ENCODE peak calls at places on chromosomes 7 and 10, in nine cellular contexts. I is CD8-positive, alpha-beta memory T cell; K is NCI-H1092 treated with DMSO at 0.1 percent for 48 hours; O is RWPE1; T is astrocyte of the spinal cord; D is NCI-H69; C is H7; Q is left lobe of liver; H is stimulated activated CD4-positive, alpha-beta T cell treated with anti-CD3 and anti-CD28 coated beads, Interleukin-15, amount 100 ng/mL, for 1 hour. M is an unnamed sample.

GRCh38 chr7:128879939-128880746 is 17.5 kb downstream of the ATP6V1F start:
- DNase-seq in I (no peak), K (peak; percentile 62), O (peak; percentile 55), T (peak; percentile 51), D (peak; percentile 86), C (peak; percentile 98), Q (peak; percentile 70), H (no peak), M (no peak)

GRCh38 chr10:78859266-78859665 is 209.5 kb upstream of the ZMIZ1 start:
- DNase-seq in I (no peak), K (no peak), O (no peak), T (no peak), D (no peak), C (no peak), Q (no peak), H (no peak), M (no peak)

GRCh38 chr7:134419875-134420274 is 39.0 kb downstream of the AKR1B1 start:
- DNase-seq in I (no peak), K (no peak), O (no peak), T (no peak), D (peak; percentile 16), C (no peak), Q (no peak), H (no peak), M (no peak)

GRCh38 chr7:92608380-92609322 is 18.5 kb upstream of the FAM133B start:
- DNase-seq in I (no peak), K (no peak), O (no peak), T (no peak), D (peak; percentile 94), C (peak; percentile 80), Q (peak; percentile 78), H (no peak), M (no peak)

GRCh38 chr10:86061301-86061873 is 305.2 kb downstream of the GRID1 start:
- DNase-seq in I (no peak), K (no peak), O (no peak), T (no peak), D (no peak), C (no peak), Q (no peak), H (no peak), M (no peak)

GRCh38 chr7:74256446-74257408 is 2.5 kb upstream of the RFC2 start:
- DNase-seq in I (no peak), K (no peak), O (no peak), T (peak; percentile 89), D (no peak), C (no peak), Q (no peak), H (no peak), M (no peak)

GRCh38 chr7:33804261-33804660 is 101.1 kb upstream of the BMPER start:
- DNase-seq in I (no peak), K (no peak), O (no peak), T (no peak), D (no peak), C (no peak), Q (no peak), H (no peak), M (no peak)

GRCh38 chr7:124700655-124701054 is 64.9 kb downstream of the GPR37 start:
- DNase-seq in I (no peak), K (no peak), O (peak; percentile 4), T (peak; percentile 11), D (peak; percentile 26), C (no peak), Q (no peak), H (no peak), M (no peak)

GRCh38 chr10:80540644-80541143 is 3.0 kb downstream of the SH2D4B start:
- DNase-seq in I (no peak), K (no peak), O (no peak), T (no peak), D (no peak), C (no peak), Q (peak; percentile 35), H (no peak), M (no peak)

GRCh38 chr10:103800789-103801540 is 54.4 kb downstream of the SH3PXD2A start:
- DNase-seq in I (peak; percentile 27), K (no peak), O (no peak), T (no peak), D (peak; percentile 80), C (no peak), Q (no peak), H (peak; percentile 9), M (no peak)

GRCh38 chr7:148547946-148548345 is 42.6 kb upstream of the C7orf33 start:
- DNase-seq in I (no peak), K (no peak), O (no peak), T (no peak), D (no peak), C (no peak), Q (no peak), H (no peak), M (no peak)

GRCh38 chr7:7746419-7746818 is 28.0 kb upstream of the RPA3 start:
- DNase-seq in I (no peak), K (peak; percentile 72), O (no peak), T (no peak), D (peak; percentile 80), C (no peak), Q (no peak), H (no peak), M (no peak)

GRCh38 chr7:121797283-121798037 is 75.5 kb upstream of the PTPRZ1 start:
- DNase-seq in I (no peak), K (no peak), O (peak; percentile 9), T (peak; percentile 79), D (peak; percentile 57), C (peak; percentile 4), Q (no peak), H (no peak), M (no peak)

GRCh38 chr7:47627580-47628283 is 45.8 kb upstream of the TNS3 start:
- DNase-seq in I (no peak), K (no peak), O (no peak), T (no peak), D (no peak), C (no peak), Q (no peak), H (no peak), M (no peak)

GRCh38 chr7:137091396-137091795 is 222.9 kb downstream of the CHRM2 start:
- DNase-seq in I (no peak), K (peak; percentile 58), O (no peak), T (peak; percentile 42), D (peak; percentile 20), C (peak; percentile 44), Q (no peak), H (no peak), M (no peak)

GRCh38 chr10:107520348-107520747 is 355.8 kb upstream of the SORCS1 start:
- DNase-seq in I (no peak), K (no peak), O (no peak), T (no peak), D (no peak), C (no peak), Q (no peak), H (no peak), M (no peak)

GRCh38 chr7:159016591-159016990 is 128.1 kb downstream of the VIPR2 start:
- DNase-seq in I (no peak), K (no peak), O (no peak), T (no peak), D (no peak), C (no peak), Q (no peak), H (no peak), M (no peak)

GRCh38 chr10:1712944-1713671 is 24.2 kb downstream of the ADARB2 start:
- DNase-seq in I (no peak), K (no peak), O (no peak), T (no peak), D (no peak), C (no peak), Q (no peak), H (no peak), M (no peak)

GRCh38 chr10:110137142-110137545 is 70.3 kb upstream of the MXI1 start:
- DNase-seq in I (no peak), K (peak; percentile 42), O (peak; percentile 66), T (peak; percentile 77), D (peak; percentile 54), C (peak; percentile 54), Q (no peak), H (no peak), M (peak; percentile 88)

GRCh38 chr7:130740617-130741016 is 6.6 kb upstream of the KLF14 start:
- DNase-seq in I (no peak), K (no peak), O (no peak), T (no peak), D (no peak), C (no peak), Q (no peak), H (no peak), M (no peak)

GRCh38 chr7:22295402-22296264 is 61.3 kb downstream of the RAPGEF5 start:
- DNase-seq in I (no peak), K (no peak), O (no peak), T (no peak), D (no peak), C (no peak), Q (no peak), H (no peak), M (no peak)